ENCODE peak calls at places on chromosomes 12 and 14, in ten cellular contexts. J is AG09319, G is NCI-H2081, Y is thyroid gland, N is lower leg skin, M is NCI-H1105 treated with DMSO at 0.1 percent for 48 hours, I is ELR, R is LoVo, A is OCI-M1, S is NCI-H774. U is an unnamed sample.

GRCh38 chr12:30769802-30770201 is 15.1 kb upstream of the CAPRIN2 start:
- DNase-seq in J (no peak), G (no peak), Y (no peak), N (no peak), M (no peak), I (no peak), R (no peak), A (no peak), S (no peak), U (no peak)

GRCh38 chr14:68688872-68689371 is 103.9 kb downstream of the ZFP36L1 start:
- DNase-seq in J (peak), G (no peak), Y (peak), N (no peak), M (no peak), I (peak), R (no peak), A (no peak), S (no peak), U (no peak)

GRCh38 chr14:90551070-90551704 is 154.4 kb downstream of the CALM1 start:
- DNase-seq in J (no peak), G (no peak), Y (no peak), N (no peak), M (no peak), I (peak), R (no peak), A (no peak), S (no peak), U (no peak)

GRCh38 chr12:25924535-25925001 is 33.9 kb upstream of the RASSF8 start:
- DNase-seq in J (no peak), G (no peak), Y (no peak), N (no peak), M (no peak), I (peak), R (peak), A (no peak), S (no peak), U (no peak)

GRCh38 chr12:46360908-46361666 is 11.5 kb downstream of the SLC38A2 start:
- DNase-seq in J (no peak), G (no peak), Y (no peak), N (no peak), M (no peak), I (no peak), R (no peak), A (no peak), S (no peak), U (no peak)

GRCh38 chr14:32764131-32764530 is 174.5 kb upstream of the NPAS3 start:
- DNase-seq in J (no peak), G (no peak), Y (no peak), N (no peak), M (no peak), I (no peak), R (no peak), A (no peak), S (no peak), U (no peak)

GRCh38 chr12:126782083-126782482 is 1484.9 kb upstream of the TMEM132C start:
- DNase-seq in J (no peak), G (no peak), Y (no peak), N (no peak), M (no peak), I (no peak), R (no peak), A (no peak), S (no peak), U (no peak)

GRCh38 chr14:28461379-28461778 is 305.2 kb upstream of the FOXG1 start:
- DNase-seq in J (no peak), G (no peak), Y (no peak), N (no peak), M (no peak), I (peak), R (no peak), A (no peak), S (no peak), U (no peak)

GRCh38 chr12:22164101-22164500 is 118.1 kb downstream of the CMAS start:
- DNase-seq in J (no peak), G (no peak), Y (no peak), N (no peak), M (no peak), I (no peak), R (no peak), A (no peak), S (no peak), U (no peak)

GRCh38 chr14:62168564-62169155 is 406.4 kb downstream of the SNAPC1 start:
- DNase-seq in J (no peak), G (no peak), Y (no peak), N (no peak), M (peak), I (peak), R (no peak), A (no peak), S (no peak), U (no peak)

GRCh38 chr12:46124848-46125619 is 134.7 kb upstream of the SCAF11 start:
- DNase-seq in J (peak), G (peak), Y (peak), N (peak), M (peak), I (peak), R (peak), A (peak), S (peak), U (peak)

GRCh38 chr12:41067941-41068645 is 120.0 kb upstream of the PDZRN4 start:
- DNase-seq in J (no peak), G (no peak), Y (no peak), N (no peak), M (no peak), I (no peak), R (no peak), A (peak), S (no peak), U (no peak)

GRCh38 chr12:113136128-113136989 is 798 bp upstream of the RASAL1 start:
- DNase-seq in J (no peak), G (no peak), Y (peak), N (no peak), M (no peak), I (no peak), R (no peak), A (peak), S (peak), U (no peak)

GRCh38 chr12:116201908-116202307 is 75.6 kb downstream of the MED13L start:
- DNase-seq in J (no peak), G (no peak), Y (no peak), N (no peak), M (no peak), I (peak), R (no peak), A (no peak), S (no peak), U (no peak)

GRCh38 chr12:124231980-124232653 is 62.8 kb upstream of the RFLNA start:
- DNase-seq in J (no peak), G (peak), Y (no peak), N (no peak), M (no peak), I (no peak), R (peak), A (no peak), S (peak), U (no peak)

GRCh38 chr12:113749433-113749815 is 216.7 kb downstream of the RBM19 start:
- DNase-seq in J (no peak), G (no peak), Y (no peak), N (no peak), M (no peak), I (no peak), R (no peak), A (no peak), S (no peak), U (no peak)

GRCh38 chr12:27866382-27867101 is 86.5 kb upstream of the MANSC4 start:
- DNase-seq in J (no peak), G (no peak), Y (no peak), N (no peak), M (no peak), I (peak), R (no peak), A (no peak), S (no peak), U (no peak)

GRCh38 chr14:52220924-52221802 is 46.3 kb upstream of the PTGDR start:
- DNase-seq in J (no peak), G (no peak), Y (no peak), N (no peak), M (no peak), I (no peak), R (no peak), A (peak), S (no peak), U (no peak)

GRCh38 chr12:51924551-51925399 is 17.5 kb downstream of the ACVRL1 start:
- DNase-seq in J (no peak), G (no peak), Y (no peak), N (no peak), M (no peak), I (no peak), R (no peak), A (no peak), S (no peak), U (no peak)

GRCh38 chr12:132481345-132481744 is 8.6 kb upstream of the FBRSL1 start:
- DNase-seq in J (no peak), G (no peak), Y (no peak), N (no peak), M (no peak), I (no peak), R (no peak), A (no peak), S (no peak), U (no peak)

GRCh38 chr14:76762617-76763361 is 1.5 kb downstream of the VASH1 start:
- DNase-seq in J (no peak), G (no peak), Y (no peak), N (no peak), M (no peak), I (no peak), R (no peak), A (no peak), S (no peak), U (no peak)

GRCh38 chr12:94304566-94305061 is 155.1 kb downstream of the CEP83 start:
- DNase-seq in J (no peak), G (no peak), Y (no peak), N (no peak), M (no peak), I (no peak), R (no peak), A (no peak), S (no peak), U (no peak)

GRCh38 chr12:51820721-51821422 is 27.6 kb downstream of the FIGNL2 start:
- DNase-seq in J (peak), G (peak), Y (peak), N (no peak), M (peak), I (no peak), R (no peak), A (no peak), S (peak), U (peak)

GRCh38 chr12:74412607-74413230 is 124.9 kb upstream of the ATXN7L3B start:
- DNase-seq in J (no peak), G (no peak), Y (no peak), N (no peak), M (peak), I (peak), R (peak), A (peak), S (peak), U (no peak)